ENCODE peak calls at places on chromosomes 12 and 14, in four cellular contexts. One of them, this sample, is unnamed.

GRCh38 chr12:32533971-32534590 is 134.7 kb downstream of the FGD4 start:
- DNase-seq in testis: peak; percentile 82
- DNase-seq in brain microvascular endothelial cell: peak; percentile 96
- DNase-seq in AG09319: peak; percentile 86
- DNase-seq in this sample: peak; percentile 95

GRCh38 chr14:50039120-50039517 is 77.3 kb downstream of the VCPKMT start:
- DNase-seq in brain microvascular endothelial cell: no peak
- DNase-seq in AG09319: no peak
- DNase-seq in testis: no peak
- DNase-seq in this sample: no peak

GRCh38 chr12:50508420-50508819 is 3.6 kb downstream of the DIP2B start:
- DNase-seq in AG09319: no peak
- DNase-seq in brain microvascular endothelial cell: no peak
- DNase-seq in testis: no peak
- DNase-seq in this sample: no peak

GRCh38 chr12:122142857-122143256 is 31.2 kb downstream of the IL31 start:
- DNase-seq in AG09319: no peak
- DNase-seq in testis: no peak
- DNase-seq in brain microvascular endothelial cell: no peak
- DNase-seq in this sample: no peak

GRCh38 chr12:4700621-4701026 is 19.6 kb upstream of the GALNT8 start:
- DNase-seq in brain microvascular endothelial cell: no peak
- DNase-seq in testis: peak; percentile 32
- DNase-seq in AG09319: no peak
- DNase-seq in this sample: no peak

GRCh38 chr14:104359301-104359968 is 220.1 kb upstream of the C14orf180 start:
- DNase-seq in testis: no peak
- DNase-seq in brain microvascular endothelial cell: no peak
- DNase-seq in AG09319: no peak
- DNase-seq in this sample: no peak

GRCh38 chr14:36556811-36557433 is 25.5 kb downstream of the NKX2-8 start:
- DNase-seq in brain microvascular endothelial cell: no peak
- DNase-seq in testis: peak; percentile 27
- DNase-seq in AG09319: no peak
- DNase-seq in this sample: no peak

GRCh38 chr14:35576856-35577255 is 42.9 kb downstream of the INSM2 start:
- DNase-seq in testis: no peak
- DNase-seq in AG09319: no peak
- DNase-seq in brain microvascular endothelial cell: no peak
- DNase-seq in this sample: no peak

GRCh38 chr14:61956517-61956916 is 194.3 kb downstream of the SNAPC1 start:
- DNase-seq in testis: no peak
- DNase-seq in AG09319: no peak
- DNase-seq in brain microvascular endothelial cell: no peak
- DNase-seq in this sample: no peak

GRCh38 chr12:110345176-110345651 is 58.3 kb downstream of the ANAPC7 start:
- DNase-seq in AG09319: no peak
- DNase-seq in brain microvascular endothelial cell: no peak
- DNase-seq in testis: no peak
- DNase-seq in this sample: no peak

GRCh38 chr12:54417712-54418440 is 1.2 kb downstream of the ITGA5 start:
- DNase-seq in testis: peak; percentile 35
- DNase-seq in brain microvascular endothelial cell: no peak
- DNase-seq in AG09319: no peak
- DNase-seq in this sample: no peak

GRCh38 chr14:91947196-91948184 is at the start of gene FBLN5:
- DNase-seq in AG09319: peak; percentile 89
- DNase-seq in testis: peak; percentile 62
- DNase-seq in brain microvascular endothelial cell: peak; percentile 30
- DNase-seq in this sample: peak; percentile 79

GRCh38 chr14:99574099-99574880 is 29.7 kb downstream of the CCDC85C start:
- DNase-seq in testis: peak; percentile 80
- DNase-seq in brain microvascular endothelial cell: peak; percentile 55
- DNase-seq in AG09319: no peak
- DNase-seq in this sample: peak; percentile 66

GRCh38 chr14:58829594-58829993 is 191.8 kb downstream of the DACT1 start:
- DNase-seq in AG09319: no peak
- DNase-seq in brain microvascular endothelial cell: no peak
- DNase-seq in testis: no peak
- DNase-seq in this sample: no peak

GRCh38 chr14:61179061-61179675 is 102.0 kb downstream of the TMEM30B start:
- DNase-seq in testis: no peak
- DNase-seq in brain microvascular endothelial cell: peak; percentile 65
- DNase-seq in AG09319: no peak
- DNase-seq in this sample: no peak

GRCh38 chr12:26817183-26817591 is 15.8 kb downstream of the ITPR2 start:
- DNase-seq in AG09319: no peak
- DNase-seq in brain microvascular endothelial cell: no peak
- DNase-seq in testis: no peak
- DNase-seq in this sample: no peak

GRCh38 chr12:133057446-133057845 is 20.1 kb downstream of the ZNF84 start:
- DNase-seq in AG09319: no peak
- DNase-seq in brain microvascular endothelial cell: no peak
- DNase-seq in testis: no peak
- DNase-seq in this sample: no peak

GRCh38 chr14:54786816-54787215 is 115.8 kb downstream of the GCH1 start:
- DNase-seq in testis: no peak
- DNase-seq in brain microvascular endothelial cell: no peak
- DNase-seq in AG09319: no peak
- DNase-seq in this sample: no peak

GRCh38 chr14:53093206-53093605 is 59.9 kb downstream of the DDHD1 start:
- DNase-seq in brain microvascular endothelial cell: no peak
- DNase-seq in testis: no peak
- DNase-seq in AG09319: peak; percentile 16
- DNase-seq in this sample: no peak

GRCh38 chr12:104569348-104570173 is 112.8 kb downstream of the CHST11 start:
- DNase-seq in testis: peak; percentile 20
- DNase-seq in brain microvascular endothelial cell: no peak
- DNase-seq in AG09319: no peak
- DNase-seq in this sample: no peak

GRCh38 chr14:95577067-95577800 is 42.4 kb downstream of the GLRX5 start:
- DNase-seq in testis: no peak
- DNase-seq in brain microvascular endothelial cell: no peak
- DNase-seq in AG09319: no peak
- DNase-seq in this sample: no peak

GRCh38 chr14:50260511-50260910 is 29.1 kb upstream of the SOS2 start:
- DNase-seq in AG09319: peak; percentile 19
- DNase-seq in brain microvascular endothelial cell: peak; percentile 16
- DNase-seq in testis: peak; percentile 23
- DNase-seq in this sample: peak; percentile 39

GRCh38 chr14:92677087-92677668 is 71.2 kb downstream of the LGMN start:
- DNase-seq in brain microvascular endothelial cell: no peak
- DNase-seq in AG09319: no peak
- DNase-seq in testis: no peak
- DNase-seq in this sample: no peak

GRCh38 chr12:45973526-45973925 is 16.8 kb downstream of the SCAF11 start:
- DNase-seq in AG09319: no peak
- DNase-seq in testis: no peak
- DNase-seq in brain microvascular endothelial cell: no peak
- DNase-seq in this sample: peak; percentile 42

GRCh38 chr14:32934891-32935633 is 3.6 kb upstream of the NPAS3 start:
- DNase-seq in brain microvascular endothelial cell: no peak
- DNase-seq in testis: peak; percentile 21
- DNase-seq in AG09319: no peak
- DNase-seq in this sample: no peak

GRCh38 chr14:91614187-91614586 is 104.1 kb upstream of the PPP4R3A start:
- DNase-seq in AG09319: no peak
- DNase-seq in testis: no peak
- DNase-seq in brain microvascular endothelial cell: peak; percentile 12
- DNase-seq in this sample: no peak

DNA sequence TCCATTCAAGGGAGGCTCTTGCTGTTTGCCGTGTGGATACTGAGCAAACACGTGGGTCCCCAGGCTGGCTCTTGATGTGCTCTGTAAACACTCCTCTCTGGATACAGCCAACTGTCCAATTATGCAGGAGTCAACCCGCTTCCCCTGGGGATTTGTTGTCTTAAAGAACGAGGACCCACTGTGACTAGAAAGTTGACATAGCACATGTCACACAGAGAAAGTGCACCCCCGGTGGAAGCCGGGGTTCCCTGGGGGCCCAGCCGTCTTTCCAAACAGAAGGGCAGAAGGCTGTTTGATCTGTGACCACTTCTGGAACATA is 75.9 kb upstream of the CEP83 start:
- DNase-seq in testis: no peak
- DNase-seq in AG09319: no peak
- DNase-seq in brain microvascular endothelial cell: no peak
- DNase-seq in this sample: no peak
- TF ChIP-seq CTCF in testis: no peak
- TF ChIP-seq CTCF in AG09319: no peak
- TF ChIP-seq CTCF in brain microvascular endothelial cell: no peak
- TF ChIP-seq CTCF in this sample: no peak

GRCh38 chr12:71321130-71321529 is 118.5 kb upstream of the LGR5 start:
- DNase-seq in AG09319: no peak
- DNase-seq in brain microvascular endothelial cell: no peak
- DNase-seq in testis: no peak
- DNase-seq in this sample: no peak
- TF ChIP-seq CTCF in AG09319: no peak
- TF ChIP-seq CTCF in brain microvascular endothelial cell: no peak
- TF ChIP-seq CTCF in testis: no peak
- TF ChIP-seq CTCF in this sample: no peak

GRCh38 chr12:116955382-116956021 is 44.8 kb downstream of the FBXW8 start:
- DNase-seq in testis: no peak
- DNase-seq in brain microvascular endothelial cell: no peak
- DNase-seq in AG09319: no peak
- DNase-seq in this sample: no peak
- TF ChIP-seq CTCF in testis: no peak
- TF ChIP-seq CTCF in brain microvascular endothelial cell: no peak
- TF ChIP-seq CTCF in AG09319: no peak
- TF ChIP-seq CTCF in this sample: no peak

GRCh38 chr12:5745251-5745888 is 199.7 kb downstream of the ANO2 start:
- DNase-seq in AG09319: peak; percentile 4
- DNase-seq in brain microvascular endothelial cell: peak; percentile 56
- DNase-seq in testis: peak; percentile 84
- DNase-seq in this sample: peak; percentile 45
- TF ChIP-seq CTCF in AG09319: peak; percentile 83
- TF ChIP-seq CTCF in brain microvascular endothelial cell: peak; percentile 90
- TF ChIP-seq CTCF in testis: peak; percentile 74
- TF ChIP-seq CTCF in this sample: peak; percentile 88